ENCODE peak calls at places on chromosomes 5 and 9, in four cellular contexts. Y, L, K and B are unnamed samples.

GRCh38 chr5:149138182-149138923 is 2.9 kb upstream of the ABLIM3 start:
- DNase-seq in K (no peak), Y (no peak), L (no peak), B (no peak)

GRCh38 chr5:73544429-73545402 is 20.7 kb downstream of the ANKRA2 start:
- DNase-seq in Y (no peak), K (no peak), L (no peak), B (no peak)

GRCh38 chr9:136848393-136849037 is 694 bp upstream of the PHPT1 start:
- DNase-seq in K (peak), Y (no peak), L (no peak), B (peak)

GRCh38 chr5:149837680-149838269 is 106.8 kb downstream of the PDE6A start:
- DNase-seq in K (peak), Y (no peak), L (peak), B (no peak)

GRCh38 chr5:77426670-77427069 is 65.4 kb downstream of the WDR41 start:
- DNase-seq in L (no peak), K (no peak), Y (no peak), B (no peak)

GRCh38 chr9:30103647-30104394 is 2280.6 kb upstream of the ACO1 start:
- DNase-seq in Y (no peak), L (no peak), K (no peak), B (no peak)

GRCh38 chr5:57725628-57726504 is 243.3 kb upstream of the ACTBL2 start:
- DNase-seq in K (no peak), L (no peak), Y (no peak), B (no peak)

GRCh38 chr5:80414113-80414512 is 6.2 kb downstream of the ZFYVE16 start:
- DNase-seq in K (no peak), Y (no peak), L (no peak), B (no peak)

GRCh38 chr5:78908173-78908901 is 76.8 kb downstream of the ARSB start:
- DNase-seq in L (peak), K (no peak), Y (no peak), B (no peak)

GRCh38 chr5:172438304-172438652 is 16.0 kb downstream of the SH3PXD2B start:
- DNase-seq in Y (no peak), K (no peak), L (no peak), B (no peak)

GRCh38 chr5:116289276-116289675 is 204.5 kb downstream of the COMMD10 start:
- DNase-seq in Y (no peak), L (no peak), K (peak), B (no peak)

GRCh38 chr9:36833954-36834353 is 200.1 kb downstream of the PAX5 start:
- DNase-seq in Y (no peak), L (no peak), K (peak), B (no peak)

GRCh38 chr5:143215685-143216084 is 187.8 kb downstream of the NR3C1 start:
- DNase-seq in L (no peak), K (no peak), Y (no peak), B (no peak)

GRCh38 chr9:36948051-36948450 is 86.0 kb downstream of the PAX5 start:
- DNase-seq in Y (no peak), L (no peak), K (no peak), B (no peak)

GRCh38 chr5:143251175-143251574 is 152.3 kb downstream of the NR3C1 start:
- DNase-seq in Y (no peak), L (no peak), K (no peak), B (no peak)

GRCh38 chr9:121612511-121612998 is 38.9 kb upstream of the DAB2IP start:
- DNase-seq in Y (no peak), K (no peak), L (no peak), B (no peak)

GRCh38 chr9:98905015-98905414 is 38.7 kb upstream of the COL15A1 start:
- DNase-seq in L (no peak), K (no peak), Y (no peak), B (no peak)

GRCh38 chr5:124952079-124952478 is 205.6 kb upstream of the ZNF608 start:
- DNase-seq in L (no peak), K (peak), Y (no peak), B (no peak)